ENCODE peak calls at places on chromosomes 7 and 10, in five cellular contexts. G, L, R, Y and N are unnamed samples.

GRCh38 chr7:36916619-36917018 is 192.3 kb upstream of the AOAH start:
- DNase-seq in G (no peak), L (no peak), R (no peak), Y (no peak), N (no peak)

GRCh38 chr10:112912441-112912911 is 37.6 kb upstream of the TCF7L2 start:
- DNase-seq in G (no peak), L (no peak), R (no peak), Y (no peak), N (no peak)

GRCh38 chr10:84293574-84294016 is 34.8 kb upstream of the CCSER2 start:
- DNase-seq in G (no peak), L (no peak), R (no peak), Y (no peak), N (no peak)

GRCh38 chr10:26911811-26912461 is 51.2 kb upstream of the ABI1 start:
- DNase-seq in G (no peak), L (no peak), R (no peak), Y (no peak), N (no peak)

GRCh38 chr10:132036887-132037675 is 28.7 kb upstream of the JAKMIP3 start:
- DNase-seq in G (no peak), L (no peak), R (no peak), Y (no peak), N (no peak)

GRCh38 chr10:110802551-110803238 is 69.0 kb upstream of the PDCD4 start:
- DNase-seq in G (peak; percentile 60), L (peak; percentile 30), R (no peak), Y (peak; percentile 39), N (peak; percentile 70)

GRCh38 chr7:23658831-23659427 is 21.1 kb upstream of the FAM221A start:
- DNase-seq in G (no peak), L (no peak), R (no peak), Y (no peak), N (no peak)

GRCh38 chr7:26638140-26638539 is 226.2 kb downstream of the SKAP2 start:
- DNase-seq in G (no peak), L (no peak), R (no peak), Y (no peak), N (peak; percentile 32)

GRCh38 chr7:2168612-2169312 is 64.0 kb downstream of the MAD1L1 start:
- DNase-seq in G (no peak), L (no peak), R (no peak), Y (no peak), N (peak; percentile 27)

GRCh38 chr10:5492929-5493576 is 6.3 kb downstream of the CALML5 start:
- DNase-seq in G (no peak), L (no peak), R (no peak), Y (no peak), N (no peak)

GRCh38 chr7:95104739-95105138 is 197.3 kb downstream of the PPP1R9A start:
- DNase-seq in G (no peak), L (no peak), R (no peak), Y (no peak), N (no peak)

GRCh38 chr10:86950349-86950748 is 7.1 kb downstream of the MMRN2 start:
- DNase-seq in G (no peak), L (no peak), R (no peak), Y (no peak), N (peak; percentile 10)

GRCh38 chr7:101724957-101725356 is 92.5 kb upstream of the CUX1 start:
- DNase-seq in G (no peak), L (no peak), R (no peak), Y (no peak), N (no peak)

GRCh38 chr10:119643306-119644214 is 7.6 kb upstream of the BAG3 start:
- DNase-seq in G (no peak), L (no peak), R (no peak), Y (no peak), N (no peak)

GRCh38 chr7:139482662-139483466 is 609 bp downstream of the KLRG2 start:
- DNase-seq in G (no peak), L (no peak), R (peak; percentile 47), Y (no peak), N (peak; percentile 22)

GRCh38 chr7:57339198-57339944 is 110.6 kb upstream of the ZNF716 start:
- DNase-seq in G (no peak), L (no peak), R (no peak), Y (no peak), N (no peak)

GRCh38 chr7:34133356-34133982 is 228.1 kb downstream of the BMPER start:
- DNase-seq in G (no peak), L (no peak), R (no peak), Y (no peak), N (no peak)

GRCh38 chr7:93646538-93646937 is 72.0 kb upstream of the CALCR start:
- DNase-seq in G (no peak), L (no peak), R (no peak), Y (no peak), N (no peak)

GRCh38 chr10:130806426-130806825 is 505.1 kb downstream of the TCERG1L start:
- DNase-seq in G (no peak), L (no peak), R (no peak), Y (no peak), N (no peak)

GRCh38 chr7:24576171-24577052 is 3.2 kb downstream of the PALS2 start:
- DNase-seq in G (peak; percentile 49), L (no peak), R (peak; percentile 33), Y (peak; percentile 11), N (peak; percentile 29)